ENCODE peak calls at places on chromosomes 4 and X, in six cellular contexts. K is left ventricle myocardium inferior; E is progenitor cell of endocrine pancreas; M is ovary; X is stimulated activated CD8-positive, alpha-beta memory T cell treated with anti-CD3 and anti-CD28 coated beads, Interleukin-15, amount 100 ng/mL, for 4 hours; L is tibial artery. F is an unnamed sample.

GRCh38 chr4:121939690-121940089 is 12.2 kb downstream of the TRPC3 start:
- DNase-seq in K (no peak), E (no peak), M (no peak), X (no peak), L (no peak), F (no peak)

GRCh38 chr4:26958925-26959653 is 98.4 kb downstream of the STIM2 start:
- DNase-seq in K (no peak), E (no peak), M (no peak), X (no peak), L (no peak), F (no peak)

GRCh38 chr4:145861331-145862318 is 77.0 kb downstream of the ZNF827 start:
- DNase-seq in K (no peak), E (no peak), M (no peak), X (no peak), L (no peak), F (no peak)

GRCh38 chrX:137033774-137034507 is at the start of gene GPR101:
- DNase-seq in K (no peak), E (no peak), M (no peak), X (no peak), L (no peak), F (no peak)

GRCh38 chr4:13415068-13415785 is 68.9 kb downstream of the RAB28 start:
- DNase-seq in K (peak; percentile 28), E (no peak), M (no peak), X (no peak), L (no peak), F (peak; percentile 39)

GRCh38 chr4:153497091-153497531 is 31.0 kb downstream of the TMEM131L start:
- DNase-seq in K (no peak), E (no peak), M (no peak), X (peak; percentile 48), L (no peak), F (no peak)

GRCh38 chr4:159358226-159358625 is 255.3 kb downstream of the RAPGEF2 start:
- DNase-seq in K (no peak), E (no peak), M (no peak), X (no peak), L (no peak), F (no peak)

GRCh38 chrX:45843518-45843917 is 642.8 kb upstream of the DIPK2B start:
- DNase-seq in K (no peak), E (no peak), M (no peak), X (no peak), L (no peak), F (no peak)

GRCh38 chr4:112327950-112328349 is 30.8 kb downstream of the ALPK1 start:
- DNase-seq in K (no peak), E (no peak), M (no peak), X (no peak), L (no peak), F (no peak)

GRCh38 chrX:64151911-64152310 is 53.6 kb downstream of the AMER1 start:
- DNase-seq in K (no peak), E (no peak), M (no peak), X (no peak), L (no peak), F (no peak)

F was measured in psoas muscle.